ENCODE peak calls at places on chromosome 10, in nine cellular contexts. F is heart right ventricle; N is prostate gland; S is CD4-positive, alpha-beta T cell; C is fibroblast of the aortic adventitia; U is pancreas; L is foreskin fibroblast; X is progenitor cell of endocrine pancreas; J is fibroblast of mammary gland. Y is an unnamed sample.

GRCh38 chr10:69757553-69758309 is 44.0 kb upstream of the COL13A1 start:
- DNase-seq in F (peak; percentile 50), N (no peak), S (no peak), C (peak; percentile 43), U (peak; percentile 53), L (peak; percentile 45), X (no peak), J (peak; percentile 48), Y (no peak)

GRCh38 chr10:373516-374309 is 238.5 kb downstream of the ZMYND11 start:
- DNase-seq in F (no peak), N (peak; percentile 33), S (no peak), C (peak; percentile 80), U (no peak), L (peak; percentile 44), X (no peak), J (peak; percentile 43), Y (no peak)

GRCh38 chr10:119079572-119080520 is 771 bp downstream of the EIF3A start:
- DNase-seq in F (peak; percentile 76), N (peak; percentile 60), S (peak; percentile 44), C (peak; percentile 72), U (peak; percentile 79), L (peak; percentile 74), X (peak; percentile 19), J (peak; percentile 78), Y (peak; percentile 89)

GRCh38 chr10:91197044-91197651 is 23.3 kb upstream of the PCGF5 start:
- DNase-seq in F (peak; percentile 20), N (no peak), S (no peak), C (peak; percentile 49), U (no peak), L (no peak), X (no peak), J (peak; percentile 40), Y (no peak)

GRCh38 chr10:77405771-77406241 is 231.8 kb downstream of the KCNMA1 start:
- DNase-seq in F (peak; percentile 30), N (peak; percentile 76), S (no peak), C (peak; percentile 62), U (peak; percentile 90), L (peak; percentile 79), X (no peak), J (peak; percentile 83), Y (no peak)

GRCh38 chr10:72351479-72351878 is 3.2 kb downstream of the DNAJB12 start:
- DNase-seq in F (no peak), N (no peak), S (no peak), C (no peak), U (no peak), L (no peak), X (no peak), J (no peak), Y (no peak)

GRCh38 chr10:69807122-69807521 is 5.4 kb downstream of the COL13A1 start:
- DNase-seq in F (no peak), N (no peak), S (no peak), C (peak; percentile 80), U (no peak), L (peak; percentile 68), X (no peak), J (peak; percentile 70), Y (no peak)

GRCh38 chr10:54396004-54396403 is 405.0 kb downstream of the PCDH15 start:
- DNase-seq in F (no peak), N (no peak), S (no peak), C (no peak), U (no peak), L (no peak), X (no peak), J (no peak), Y (no peak)

GRCh38 chr10:103559776-103560175 is 66.3 kb downstream of the NEURL1 start:
- DNase-seq in F (no peak), N (no peak), S (no peak), C (no peak), U (no peak), L (no peak), X (no peak), J (no peak), Y (no peak)

GRCh38 chr10:1124796-1125195 is 68.6 kb downstream of the WDR37 start:
- DNase-seq in F (no peak), N (no peak), S (no peak), C (no peak), U (no peak), L (no peak), X (no peak), J (no peak), Y (no peak)

GRCh38 chr10:19570143-19570542 is 246.1 kb upstream of the PLXDC2 start:
- DNase-seq in F (no peak), N (no peak), S (no peak), C (peak; percentile 19), U (no peak), L (no peak), X (no peak), J (peak; percentile 8), Y (no peak)

GRCh38 chr10:120477006-120477722 is 20.1 kb downstream of the PLPP4 start:
- DNase-seq in F (no peak), N (no peak), S (no peak), C (peak; percentile 84), U (no peak), L (no peak), X (no peak), J (peak; percentile 59), Y (no peak)

GRCh38 chr10:23585666-23586065 is 146.8 kb downstream of the OTUD1 start:
- DNase-seq in F (no peak), N (no peak), S (no peak), C (no peak), U (no peak), L (no peak), X (no peak), J (no peak), Y (no peak)

GRCh38 chr10:71688256-71688655 is 31.3 kb downstream of the C10orf105 start:
- DNase-seq in F (no peak), N (no peak), S (no peak), C (no peak), U (no peak), L (no peak), X (no peak), J (no peak), Y (no peak)

GRCh38 chr10:103715430-103715829 is 139.9 kb downstream of the SH3PXD2A start:
- DNase-seq in F (no peak), N (no peak), S (no peak), C (peak; percentile 80), U (no peak), L (peak; percentile 93), X (no peak), J (peak; percentile 85), Y (no peak)

GRCh38 chr10:46559231-46559671 is 2.8 kb upstream of the GPRIN2 start:
- DNase-seq in F (no peak), N (no peak), S (no peak), C (no peak), U (peak; percentile 14), L (no peak), X (peak; percentile 9), J (no peak), Y (no peak)

GRCh38 chr10:5888843-5889623 is 660 bp downstream of the ANKRD16 start:
- DNase-seq in F (peak; percentile 36), N (no peak), S (peak; percentile 25), C (peak; percentile 15), U (peak; percentile 65), L (no peak), X (peak; percentile 39), J (peak; percentile 11), Y (peak; percentile 64)

GRCh38 chr10:114043532-114044250 is at the start of gene ADRB1:
- DNase-seq in F (peak; percentile 93), N (peak; percentile 98), S (no peak), C (no peak), U (peak; percentile 93), L (peak; percentile 57), X (peak; percentile 50), J (no peak), Y (peak; percentile 85)

GRCh38 chr10:133614830-133615580 is 11.6 kb downstream of the FRG2B start:
- DNase-seq in F (no peak), N (no peak), S (no peak), C (no peak), U (peak; percentile 82), L (no peak), X (no peak), J (no peak), Y (no peak)

GRCh38 chr10:32938554-32939061 is 19.4 kb downstream of the ITGB1 start:
- DNase-seq in F (peak; percentile 28), N (no peak), S (no peak), C (no peak), U (no peak), L (no peak), X (no peak), J (no peak), Y (no peak)

GRCh38 chr10:102241444-102242117 is at the start of gene PITX3:
- DNase-seq in F (peak; percentile 95), N (peak; percentile 82), S (peak; percentile 77), C (peak; percentile 91), U (peak; percentile 93), L (peak; percentile 93), X (peak; percentile 83), J (peak; percentile 89), Y (peak; percentile 99)
- TF ChIP-seq CTCF in F (no peak), N (no peak), S (no peak), C (no peak), U (no peak), L (no peak), X (no peak), J (no peak), Y (no peak)

DNA sequence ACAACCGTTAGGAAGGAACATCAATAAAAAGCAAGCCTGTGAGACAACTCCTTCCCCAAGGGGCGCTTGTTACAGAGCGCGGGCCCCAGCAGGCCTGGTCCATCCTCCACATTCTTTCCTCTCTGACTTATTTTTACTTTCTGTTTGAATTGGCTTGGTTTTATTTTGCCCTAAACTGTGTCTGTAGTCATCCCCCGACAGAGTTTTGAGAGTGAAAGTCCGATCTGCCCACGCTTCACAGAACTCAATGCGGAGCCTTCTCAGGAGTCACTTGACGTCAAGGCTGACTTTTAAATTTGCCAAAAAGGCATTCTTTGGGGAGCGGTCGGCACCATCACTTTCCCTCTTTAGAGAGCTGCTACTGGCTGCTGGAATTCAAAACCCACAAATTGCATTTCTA is 150.1 kb upstream of the KLF6 start:
- DNase-seq in F (peak; percentile 26), N (peak; percentile 38), S (peak; percentile 16), C (peak; percentile 91), U (no peak), L (peak; percentile 47), X (no peak), J (peak; percentile 92), Y (peak; percentile 92)
- TF ChIP-seq CTCF in F (no peak), N (no peak), S (no peak), C (peak; percentile 30), U (no peak), L (no peak), X (no peak), J (peak; percentile 7), Y (no peak)

DNA sequence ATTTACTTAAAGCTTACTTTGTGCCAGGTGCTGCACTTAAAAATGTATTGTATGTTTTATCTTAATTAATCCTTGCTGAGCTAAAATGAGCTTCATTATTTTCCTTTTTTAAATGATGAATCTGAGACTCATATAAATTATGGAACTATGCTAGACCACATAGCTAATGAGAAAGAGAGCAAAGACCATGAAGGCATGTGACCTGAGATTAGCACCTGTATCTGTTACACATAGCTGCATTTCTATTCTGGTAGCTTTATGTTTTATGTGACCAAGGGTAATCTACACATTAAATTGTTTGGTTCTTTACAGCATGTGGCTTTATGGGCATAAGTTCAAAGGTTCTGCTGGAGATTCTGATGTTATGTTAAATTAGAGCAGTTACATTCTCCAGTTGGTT is 839.1 kb upstream of the SORCS1 start:
- DNase-seq in F (no peak), N (no peak), S (no peak), C (no peak), U (no peak), L (no peak), X (no peak), J (no peak), Y (no peak)
- TF ChIP-seq CTCF in F (no peak), N (no peak), S (no peak), C (no peak), U (no peak), L (no peak), X (no peak), J (no peak), Y (no peak)

GRCh38 chr10:85791846-85792532 is 574.6 kb downstream of the GRID1 start:
- DNase-seq in F (no peak), N (no peak), S (no peak), C (no peak), U (no peak), L (no peak), X (no peak), J (peak; percentile 14), Y (no peak)
- TF ChIP-seq CTCF in F (no peak), N (peak; percentile 11), S (no peak), C (no peak), U (no peak), L (no peak), X (peak; percentile 31), J (peak; percentile 8), Y (no peak)